ENCODE peak calls at places on chromosome 5, in nine cellular contexts. One of them, this sample, is unnamed.

GRCh38 chr5:97545856-97546570 is 363.0 kb upstream of the RIOK2 start:
- DNase-seq in stimulated activated CD8-positive, alpha-beta memory T cell treated with anti-CD3 and anti-CD28 coated beads, Interleukin-4, amount 100 ng/mL, for 24 hours: no peak
- DNase-seq in kidney tubule cell: no peak
- DNase-seq in RCC 7860: no peak
- DNase-seq in memory B cell: no peak
- DNase-seq in CD4-positive, alpha-beta memory T cell: no peak
- DNase-seq in GM12865: no peak
- DNase-seq in stromal cell of bone marrow: no peak
- DNase-seq in left cardiac atrium: no peak
- DNase-seq in this sample: no peak

GRCh38 chr5:14664270-14665109 is at the start of gene OTULIN:
- DNase-seq in stimulated activated CD8-positive, alpha-beta memory T cell treated with anti-CD3 and anti-CD28 coated beads, Interleukin-4, amount 100 ng/mL, for 24 hours: peak
- DNase-seq in kidney tubule cell: peak
- DNase-seq in RCC 7860: peak
- DNase-seq in memory B cell: peak
- DNase-seq in CD4-positive, alpha-beta memory T cell: peak
- DNase-seq in GM12865: peak
- DNase-seq in stromal cell of bone marrow: peak
- DNase-seq in left cardiac atrium: peak
- DNase-seq in this sample: peak

GRCh38 chr5:177111720-177112394 is 21.7 kb upstream of the NSD1 start:
- DNase-seq in stimulated activated CD8-positive, alpha-beta memory T cell treated with anti-CD3 and anti-CD28 coated beads, Interleukin-4, amount 100 ng/mL, for 24 hours: peak
- DNase-seq in kidney tubule cell: peak
- DNase-seq in RCC 7860: peak
- DNase-seq in memory B cell: peak
- DNase-seq in CD4-positive, alpha-beta memory T cell: peak
- DNase-seq in GM12865: peak
- DNase-seq in stromal cell of bone marrow: no peak
- DNase-seq in left cardiac atrium: no peak
- DNase-seq in this sample: no peak

GRCh38 chr5:150734579-150735384 is 24.0 kb downstream of the DCTN4 start:
- DNase-seq in stimulated activated CD8-positive, alpha-beta memory T cell treated with anti-CD3 and anti-CD28 coated beads, Interleukin-4, amount 100 ng/mL, for 24 hours: no peak
- DNase-seq in kidney tubule cell: no peak
- DNase-seq in RCC 7860: no peak
- DNase-seq in memory B cell: no peak
- DNase-seq in CD4-positive, alpha-beta memory T cell: no peak
- DNase-seq in GM12865: peak
- DNase-seq in stromal cell of bone marrow: no peak
- DNase-seq in left cardiac atrium: peak
- DNase-seq in this sample: no peak

GRCh38 chr5:123036391-123037103 is at the start of gene PPIC:
- DNase-seq in stimulated activated CD8-positive, alpha-beta memory T cell treated with anti-CD3 and anti-CD28 coated beads, Interleukin-4, amount 100 ng/mL, for 24 hours: no peak
- DNase-seq in kidney tubule cell: peak
- DNase-seq in RCC 7860: peak
- DNase-seq in memory B cell: peak
- DNase-seq in CD4-positive, alpha-beta memory T cell: no peak
- DNase-seq in GM12865: peak
- DNase-seq in stromal cell of bone marrow: peak
- DNase-seq in left cardiac atrium: peak
- DNase-seq in this sample: no peak

GRCh38 chr5:134536876-134537275 is 11.4 kb downstream of the JADE2 start:
- DNase-seq in stimulated activated CD8-positive, alpha-beta memory T cell treated with anti-CD3 and anti-CD28 coated beads, Interleukin-4, amount 100 ng/mL, for 24 hours: no peak
- DNase-seq in kidney tubule cell: no peak
- DNase-seq in RCC 7860: no peak
- DNase-seq in memory B cell: no peak
- DNase-seq in CD4-positive, alpha-beta memory T cell: no peak
- DNase-seq in GM12865: no peak
- DNase-seq in stromal cell of bone marrow: no peak
- DNase-seq in left cardiac atrium: no peak
- DNase-seq in this sample: no peak

GRCh38 chr5:76145945-76146344 is 62.8 kb downstream of the SV2C start:
- DNase-seq in stimulated activated CD8-positive, alpha-beta memory T cell treated with anti-CD3 and anti-CD28 coated beads, Interleukin-4, amount 100 ng/mL, for 24 hours: no peak
- DNase-seq in kidney tubule cell: peak
- DNase-seq in RCC 7860: no peak
- DNase-seq in memory B cell: no peak
- DNase-seq in CD4-positive, alpha-beta memory T cell: no peak
- DNase-seq in GM12865: peak
- DNase-seq in stromal cell of bone marrow: no peak
- DNase-seq in left cardiac atrium: no peak
- DNase-seq in this sample: no peak

GRCh38 chr5:79694652-79695051 is 5.0 kb downstream of the CMYA5 start:
- DNase-seq in stimulated activated CD8-positive, alpha-beta memory T cell treated with anti-CD3 and anti-CD28 coated beads, Interleukin-4, amount 100 ng/mL, for 24 hours: no peak
- DNase-seq in kidney tubule cell: no peak
- DNase-seq in RCC 7860: no peak
- DNase-seq in memory B cell: no peak
- DNase-seq in CD4-positive, alpha-beta memory T cell: no peak
- DNase-seq in GM12865: no peak
- DNase-seq in stromal cell of bone marrow: no peak
- DNase-seq in left cardiac atrium: no peak
- DNase-seq in this sample: no peak

GRCh38 chr5:111930905-111931461 is 174.0 kb upstream of the NREP start:
- DNase-seq in stimulated activated CD8-positive, alpha-beta memory T cell treated with anti-CD3 and anti-CD28 coated beads, Interleukin-4, amount 100 ng/mL, for 24 hours: no peak
- DNase-seq in kidney tubule cell: peak
- DNase-seq in RCC 7860: peak
- DNase-seq in memory B cell: no peak
- DNase-seq in CD4-positive, alpha-beta memory T cell: no peak
- DNase-seq in GM12865: no peak
- DNase-seq in stromal cell of bone marrow: no peak
- DNase-seq in left cardiac atrium: no peak
- DNase-seq in this sample: no peak

GRCh38 chr5:149151717-149152116 is 10.4 kb downstream of the ABLIM3 start:
- DNase-seq in stimulated activated CD8-positive, alpha-beta memory T cell treated with anti-CD3 and anti-CD28 coated beads, Interleukin-4, amount 100 ng/mL, for 24 hours: no peak
- DNase-seq in kidney tubule cell: peak
- DNase-seq in RCC 7860: peak
- DNase-seq in memory B cell: no peak
- DNase-seq in CD4-positive, alpha-beta memory T cell: no peak
- DNase-seq in GM12865: no peak
- DNase-seq in stromal cell of bone marrow: no peak
- DNase-seq in left cardiac atrium: no peak
- DNase-seq in this sample: no peak

GRCh38 chr5:56729488-56729887 is 85.9 kb upstream of the MAP3K1 start:
- DNase-seq in stimulated activated CD8-positive, alpha-beta memory T cell treated with anti-CD3 and anti-CD28 coated beads, Interleukin-4, amount 100 ng/mL, for 24 hours: no peak
- DNase-seq in kidney tubule cell: no peak
- DNase-seq in RCC 7860: no peak
- DNase-seq in memory B cell: peak
- DNase-seq in CD4-positive, alpha-beta memory T cell: no peak
- DNase-seq in GM12865: peak
- DNase-seq in stromal cell of bone marrow: no peak
- DNase-seq in left cardiac atrium: no peak
- DNase-seq in this sample: no peak

GRCh38 chr5:35664584-35664983 is 46.9 kb downstream of the SPEF2 start:
- DNase-seq in stimulated activated CD8-positive, alpha-beta memory T cell treated with anti-CD3 and anti-CD28 coated beads, Interleukin-4, amount 100 ng/mL, for 24 hours: no peak
- DNase-seq in kidney tubule cell: no peak
- DNase-seq in RCC 7860: no peak
- DNase-seq in memory B cell: no peak
- DNase-seq in CD4-positive, alpha-beta memory T cell: no peak
- DNase-seq in GM12865: no peak
- DNase-seq in stromal cell of bone marrow: no peak
- DNase-seq in left cardiac atrium: no peak
- DNase-seq in this sample: no peak